ENCODE peak calls at places on chromosomes 7 and 10, in seven cellular contexts. P, G, Q, W, N, R and M are unnamed samples.

GRCh38 chr7:23955145-23955544 is 245.1 kb downstream of the STK31 start:
- DNase-seq in P (no peak), G (no peak), Q (no peak), W (peak; percentile 25), N (no peak), R (no peak), M (no peak)

GRCh38 chr10:117980755-117981525 is 65.8 kb downstream of the RAB11FIP2 start:
- DNase-seq in P (no peak), G (no peak), Q (no peak), W (no peak), N (no peak), R (no peak), M (no peak)

GRCh38 chr10:43122096-43122495 is 16.1 kb upstream of the CSGALNACT2 start:
- DNase-seq in P (no peak), G (no peak), Q (no peak), W (no peak), N (no peak), R (no peak), M (no peak)

GRCh38 chr10:78777466-78778256 is 291.1 kb upstream of the ZMIZ1 start:
- DNase-seq in P (peak; percentile 62), G (no peak), Q (no peak), W (no peak), N (peak; percentile 93), R (no peak), M (no peak)

GRCh38 chr10:1661861-1662260 is 75.5 kb downstream of the ADARB2 start:
- DNase-seq in P (no peak), G (peak; percentile 46), Q (peak; percentile 85), W (no peak), N (no peak), R (no peak), M (peak; percentile 58)

GRCh38 chr10:17088118-17088806 is 41.3 kb downstream of the CUBN start:
- DNase-seq in P (no peak), G (no peak), Q (no peak), W (peak; percentile 68), N (no peak), R (no peak), M (no peak)

GRCh38 chr10:6564367-6564766 is 15.7 kb downstream of the PRKCQ start:
- DNase-seq in P (no peak), G (no peak), Q (no peak), W (no peak), N (no peak), R (no peak), M (no peak)

GRCh38 chr7:112056409-112056808 is 149.8 kb downstream of the DOCK4 start:
- DNase-seq in P (no peak), G (peak; percentile 29), Q (no peak), W (no peak), N (no peak), R (no peak), M (peak; percentile 25)

GRCh38 chr10:111429288-111430028 is 352.6 kb downstream of the ADRA2A start:
- DNase-seq in P (no peak), G (no peak), Q (no peak), W (no peak), N (no peak), R (no peak), M (no peak)

GRCh38 chr10:124579003-124579384 is 117.4 kb downstream of the LHPP start:
- DNase-seq in P (peak; percentile 23), G (no peak), Q (no peak), W (no peak), N (no peak), R (no peak), M (no peak)

GRCh38 chr7:42624471-42624870 is 287.4 kb downstream of the C7orf25 start:
- DNase-seq in P (no peak), G (no peak), Q (no peak), W (no peak), N (no peak), R (no peak), M (no peak)

GRCh38 chr10:87771871-87772500 is 46.0 kb downstream of the ATAD1 start:
- DNase-seq in P (no peak), G (peak; percentile 12), Q (peak; percentile 2), W (no peak), N (no peak), R (no peak), M (peak; percentile 15)

GRCh38 chr10:1638889-1639418 is 98.4 kb downstream of the ADARB2 start:
- DNase-seq in P (no peak), G (no peak), Q (no peak), W (no peak), N (no peak), R (no peak), M (no peak)

GRCh38 chr7:134905375-134905774 is 80.9 kb upstream of the AGBL3 start:
- DNase-seq in P (peak; percentile 73), G (no peak), Q (no peak), W (peak; percentile 35), N (peak; percentile 36), R (no peak), M (no peak)

GRCh38 chr7:123557016-123557630 is 495 bp downstream of the NDUFA5 start:
- DNase-seq in P (no peak), G (no peak), Q (no peak), W (no peak), N (no peak), R (no peak), M (no peak)

GRCh38 chr7:77830649-77831355 is 32.2 kb downstream of the PHTF2 start:
- DNase-seq in P (no peak), G (no peak), Q (no peak), W (no peak), N (no peak), R (no peak), M (no peak)

GRCh38 chr10:93468532-93469213 is 13.5 kb downstream of the MYOF start:
- DNase-seq in P (no peak), G (no peak), Q (no peak), W (peak; percentile 89), N (no peak), R (no peak), M (no peak)

GRCh38 chr7:140904081-140904480 is 20.6 kb downstream of the BRAF start:
- DNase-seq in P (no peak), G (no peak), Q (no peak), W (no peak), N (no peak), R (no peak), M (no peak)

GRCh38 chr7:70829221-70830059 is 302.5 kb upstream of the GALNT17 start:
- DNase-seq in P (peak; percentile 55), G (peak; percentile 68), Q (peak; percentile 26), W (peak; percentile 10), N (peak; percentile 72), R (peak; percentile 25), M (peak; percentile 75)

GRCh38 chr7:6376820-6377219 is 70.9 kb downstream of the DAGLB start:
- DNase-seq in P (no peak), G (no peak), Q (no peak), W (no peak), N (no peak), R (no peak), M (no peak)

GRCh38 chr10:624605-625334 is 64.7 kb downstream of the DIP2C start:
- DNase-seq in P (peak; percentile 82), G (no peak), Q (no peak), W (no peak), N (peak; percentile 97), R (no peak), M (no peak)

GRCh38 chr10:86770412-86770960 is 14.1 kb downstream of the BMPR1A start:
- DNase-seq in P (no peak), G (no peak), Q (no peak), W (no peak), N (no peak), R (no peak), M (no peak)

GRCh38 chr10:122310311-122311050 is 39.4 kb downstream of the BTBD16 start:
- DNase-seq in P (peak; percentile 55), G (no peak), Q (no peak), W (no peak), N (no peak), R (no peak), M (no peak)

GRCh38 chr7:36215017-36215621 is 62.1 kb downstream of the EEPD1 start:
- DNase-seq in P (no peak), G (no peak), Q (no peak), W (no peak), N (no peak), R (no peak), M (no peak)

GRCh38 chr10:96721207-96721572 is 876 bp upstream of the PIK3AP1 start:
- DNase-seq in P (no peak), G (no peak), Q (no peak), W (no peak), N (no peak), R (no peak), M (no peak)

GRCh38 chr7:99254390-99254789 is 18.2 kb upstream of the MYH16 start:
- DNase-seq in P (no peak), G (no peak), Q (no peak), W (no peak), N (no peak), R (no peak), M (no peak)

GRCh38 chr10:11573497-11573896 is 38.0 kb downstream of the USP6NL start:
- DNase-seq in P (no peak), G (no peak), Q (peak; percentile 37), W (no peak), N (peak; percentile 52), R (no peak), M (no peak)

GRCh38 chr10:45673074-45673628 is 579 bp upstream of the ZFAND4 start:
- DNase-seq in P (peak; percentile 24), G (no peak), Q (peak; percentile 9), W (no peak), N (peak; percentile 12), R (no peak), M (no peak)

GRCh38 chr7:12549106-12549505 is 21.4 kb upstream of the SCIN start:
- DNase-seq in P (no peak), G (no peak), Q (no peak), W (peak; percentile 96), N (no peak), R (no peak), M (no peak)

GRCh38 chr7:69598487-69599148 is 343 bp downstream of the AUTS2 start:
- DNase-seq in P (no peak), G (peak; percentile 43), Q (no peak), W (no peak), N (peak; percentile 57), R (no peak), M (peak; percentile 67)

GRCh38 chr7:95642173-95642572 is 45.9 kb upstream of the PDK4 start:
- DNase-seq in P (no peak), G (no peak), Q (no peak), W (no peak), N (peak; percentile 11), R (no peak), M (no peak)